ENCODE peak calls at places on chromosomes 2 and 18, in nine cellular contexts. Y is RWPE1; J is IMR-90; L is HL-60; N is neuronal stem cell; X is heart right ventricle; Z is brain microvascular endothelial cell; S is CD4-positive, alpha-beta T cell; Q is OCI-LY7. P is an unnamed sample.

GRCh38 chr18:63974991-63975390 is 5.1 kb downstream of the SERPINB8 start:
- DNase-seq in L (peak), S (peak), Y (no peak), Z (no peak), X (no peak), J (peak), N (no peak), Q (peak), P (no peak)

GRCh38 chr2:68319397-68320117 is at the start of gene CNRIP1:
- DNase-seq in Y (peak), N (peak), X (peak), J (peak), S (no peak), Q (no peak), Z (peak), L (no peak), P (peak)

GRCh38 chr2:220144411-220144810 is 517.0 kb downstream of the SLC4A3 start:
- DNase-seq in Q (no peak), S (no peak), L (no peak), Y (no peak), N (no peak), J (peak), X (no peak), Z (peak), P (no peak)

GRCh38 chr2:154623819-154624218 is 74.7 kb upstream of the KCNJ3 start:
- DNase-seq in Q (peak), N (peak), S (no peak), J (peak), Y (peak), L (peak), X (peak), Z (peak), P (no peak)

GRCh38 chr2:225998653-225999052 is 599.1 kb downstream of the NYAP2 start:
- DNase-seq in L (no peak), X (no peak), Y (no peak), J (peak), S (no peak), N (no peak), Q (no peak), Z (peak), P (no peak)

GRCh38 chr2:95272299-95272751 is 1.9 kb upstream of the PROM2 start:
- DNase-seq in S (no peak), Y (no peak), N (no peak), Z (no peak), J (no peak), X (peak), Q (no peak), L (no peak), P (no peak)

GRCh38 chr2:96108578-96109561 is 7.5 kb downstream of the ADRA2B start:
- DNase-seq in X (peak), Z (no peak), S (no peak), J (no peak), Y (no peak), Q (no peak), N (peak), L (no peak), P (no peak)

GRCh38 chr18:36297419-36298112 is at the start of gene FHOD3:
- DNase-seq in Y (peak), N (peak), Z (no peak), J (peak), S (no peak), L (no peak), X (peak), Q (no peak), P (no peak)

GRCh38 chr2:217399288-217399687 is 539.4 kb upstream of the TNP1 start:
- DNase-seq in L (no peak), Y (no peak), Z (peak), Q (no peak), S (no peak), N (no peak), X (no peak), J (peak), P (no peak)

GRCh38 chr2:5673861-5674240 is 18.3 kb upstream of the SOX11 start:
- DNase-seq in S (no peak), X (no peak), N (no peak), Y (no peak), Q (no peak), Z (peak), J (peak), L (no peak), P (no peak)

GRCh38 chr18:56563568-56563967 is 74.8 kb downstream of the TXNL1 start:
- DNase-seq in L (no peak), X (no peak), N (peak), J (no peak), Z (no peak), Y (no peak), Q (peak), S (no peak), P (no peak)

GRCh38 chr2:235518317-235519090 is 24.7 kb downstream of the AGAP1 start:
- DNase-seq in N (no peak), Q (no peak), X (no peak), L (no peak), S (no peak), J (no peak), Z (no peak), Y (peak), P (no peak)

GRCh38 chr2:222298311-222299150 is at the start of gene PAX3:
- DNase-seq in J (no peak), Z (no peak), X (no peak), N (no peak), L (no peak), Y (no peak), Q (no peak), S (no peak), P (no peak)

GRCh38 chr2:54212456-54212855 is 43.6 kb downstream of the TSPYL6 start:
- DNase-seq in X (no peak), Z (peak), Q (no peak), S (no peak), L (no peak), Y (peak), J (peak), N (no peak), P (no peak)

GRCh38 chr18:45760443-45761036 is 36.6 kb downstream of the SLC14A1 start:
- DNase-seq in Q (no peak), S (no peak), L (no peak), Z (no peak), Y (peak), J (peak), X (no peak), N (no peak), P (no peak)

GRCh38 chr18:51614967-51615571 is 417.6 kb upstream of the MEX3C start:
- DNase-seq in N (no peak), Z (no peak), S (no peak), J (no peak), L (no peak), Q (no peak), Y (peak), X (no peak), P (no peak)

GRCh38 chr18:45169610-45170009 is 445.7 kb upstream of the SLC14A2 start:
- DNase-seq in Q (no peak), Y (peak), X (no peak), Z (peak), L (no peak), N (no peak), S (no peak), J (peak), P (no peak)

GRCh38 chr18:46412831-46413371 is 244.1 kb downstream of the LOXHD1 start:
- DNase-seq in Z (no peak), J (no peak), S (no peak), X (peak), N (no peak), L (no peak), Q (no peak), Y (no peak), P (peak)

GRCh38 chr2:74501335-74502071 is 2.1 kb upstream of the LBX2 start:
- DNase-seq in S (no peak), N (no peak), Z (no peak), L (no peak), Y (no peak), J (no peak), X (no peak), Q (no peak), P (no peak)

GRCh38 chr2:172970660-172971059 is 105.0 kb upstream of the MAP3K20 start:
- DNase-seq in J (no peak), L (no peak), X (no peak), S (peak), N (no peak), Q (no peak), Y (no peak), Z (no peak), P (no peak)

GRCh38 chr2:120253021-120253882 is 600 bp downstream of the RALB start:
- DNase-seq in L (peak), S (peak), Y (peak), Z (peak), J (peak), X (peak), Q (peak), N (peak), P (peak)

GRCh38 chr2:3611136-3611535 is 16.2 kb downstream of the COLEC11 start:
- DNase-seq in L (no peak), X (no peak), Z (no peak), S (no peak), J (no peak), N (no peak), Y (no peak), Q (no peak), P (no peak)

GRCh38 chr2:55718165-55719008 is 24.7 kb upstream of the PNPT1 start:
- DNase-seq in Q (peak), X (peak), L (peak), J (peak), S (peak), Y (peak), N (peak), Z (peak), P (no peak)

GRCh38 chr2:217660423-217660822 is 342.4 kb downstream of the TNS1 start:
- DNase-seq in Y (no peak), L (no peak), J (no peak), S (no peak), X (no peak), Q (no peak), N (no peak), Z (no peak), P (no peak)

GRCh38 chr2:151498178-151498577 is 88.5 kb downstream of the RIF1 start:
- DNase-seq in Y (no peak), S (no peak), Q (no peak), L (no peak), N (no peak), J (no peak), Z (no peak), X (no peak), P (no peak)

GRCh38 chr2:174035117-174035516 is 69.9 kb upstream of the SP3 start:
- DNase-seq in L (no peak), Z (no peak), Q (no peak), X (no peak), Y (no peak), N (no peak), S (no peak), J (peak), P (no peak)

GRCh38 chr2:160429248-160430000 is 64.2 kb downstream of the RBMS1 start:
- DNase-seq in X (no peak), Q (peak), S (no peak), L (no peak), N (no peak), J (peak), Y (no peak), Z (no peak), P (no peak)

GRCh38 chr2:66679422-66679821 is 244.5 kb downstream of the MEIS1 start:
- DNase-seq in Z (no peak), X (no peak), Q (no peak), L (no peak), N (peak), Y (no peak), S (no peak), J (no peak), P (no peak)

GRCh38 chr18:23844991-23845680 is 155.9 kb downstream of the LAMA3 start:
- DNase-seq in Z (no peak), Q (no peak), Y (peak), L (no peak), S (no peak), X (no peak), N (no peak), J (no peak), P (no peak)

GRCh38 chr2:138205281-138205680 is 241.0 kb downstream of the HNMT start:
- DNase-seq in L (no peak), J (no peak), Z (no peak), N (no peak), Y (no peak), X (no peak), S (no peak), Q (no peak), P (no peak)

GRCh38 chr2:200042944-200043343 is 87.6 kb downstream of the MAIP1 start:
- DNase-seq in N (no peak), L (no peak), Q (no peak), Y (no peak), Z (peak), J (peak), X (no peak), S (no peak), P (no peak)

GRCh38 chr2:120132190-120132589 is 91.0 kb downstream of the TMEM185B start:
- DNase-seq in J (peak), N (no peak), Q (no peak), L (no peak), Z (peak), Y (no peak), X (no peak), S (no peak), P (no peak)

GRCh38 chr2:158491072-158491471 is 34.3 kb downstream of the PKP4 start:
- DNase-seq in N (no peak), X (no peak), Z (no peak), Q (no peak), S (no peak), Y (no peak), L (no peak), J (no peak), P (no peak)

GRCh38 chr2:64141711-64142405 is 2.4 kb downstream of the PELI1 start:
- DNase-seq in S (no peak), J (peak), L (no peak), N (no peak), Y (no peak), X (no peak), Q (peak), Z (peak), P (no peak)

GRCh38 chr2:64143154-64144056 is 815 bp downstream of the PELI1 start:
- DNase-seq in L (peak), S (peak), Y (peak), Z (peak), X (peak), J (peak), N (peak), Q (peak), P (no peak)

GRCh38 chr2:64144057-64145013 is at the start of gene PELI1:
- DNase-seq in Y (peak), J (peak), Q (peak), Z (peak), X (peak), S (peak), N (peak), L (peak), P (peak)

GRCh38 chr2:64140665-64141064 is 3.6 kb downstream of the PELI1 start:
- DNase-seq in S (no peak), L (no peak), Y (no peak), Z (no peak), N (no peak), J (no peak), X (no peak), Q (no peak), P (no peak)

DNA sequence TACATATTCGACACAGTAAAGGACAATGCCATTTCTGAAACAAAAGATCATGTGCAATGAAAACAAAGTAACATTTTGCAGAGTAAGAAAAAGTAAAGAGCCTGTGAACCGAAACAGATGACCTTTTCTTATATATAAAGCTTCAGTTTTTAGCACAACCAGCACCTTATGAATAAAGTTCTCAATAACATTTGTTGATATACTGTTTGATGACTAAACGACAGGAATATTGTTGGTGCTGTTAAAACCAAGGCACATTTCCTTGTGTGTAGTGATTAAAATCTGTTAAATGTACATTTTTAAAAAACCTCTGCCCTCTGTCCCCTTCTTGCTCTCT is 1.4 kb downstream of the PELI1 start:
- DNase-seq in Z (no peak), X (no peak), N (no peak), S (no peak), J (peak), Q (no peak), Y (no peak), L (no peak), P (no peak)
- H3K27ac ChIP-seq in Z (peak), X (peak), N (no peak), S (peak), J (no peak), Q (peak), Y (no peak), L (no peak), P (no peak)

GRCh38 chr2:46520108-46520507 is 40.7 kb downstream of the TMEM247 start:
- DNase-seq in L (no peak), Z (no peak), N (no peak), Y (no peak), S (no peak), J (no peak), Q (no peak), X (no peak), P (no peak)
- H3K27ac ChIP-seq in L (no peak), Z (no peak), N (no peak), Y (no peak), S (no peak), J (no peak), Q (no peak), X (peak), P (no peak)

GRCh38 chr2:241216211-241216761 is 27.8 kb downstream of the ANO7 start:
- DNase-seq in L (no peak), Q (no peak), N (no peak), S (no peak), X (no peak), Y (no peak), Z (no peak), J (no peak), P (no peak)
- H3K27ac ChIP-seq in L (no peak), Q (no peak), N (peak), S (no peak), X (no peak), Y (peak), Z (no peak), J (no peak), P (no peak)

DNA sequence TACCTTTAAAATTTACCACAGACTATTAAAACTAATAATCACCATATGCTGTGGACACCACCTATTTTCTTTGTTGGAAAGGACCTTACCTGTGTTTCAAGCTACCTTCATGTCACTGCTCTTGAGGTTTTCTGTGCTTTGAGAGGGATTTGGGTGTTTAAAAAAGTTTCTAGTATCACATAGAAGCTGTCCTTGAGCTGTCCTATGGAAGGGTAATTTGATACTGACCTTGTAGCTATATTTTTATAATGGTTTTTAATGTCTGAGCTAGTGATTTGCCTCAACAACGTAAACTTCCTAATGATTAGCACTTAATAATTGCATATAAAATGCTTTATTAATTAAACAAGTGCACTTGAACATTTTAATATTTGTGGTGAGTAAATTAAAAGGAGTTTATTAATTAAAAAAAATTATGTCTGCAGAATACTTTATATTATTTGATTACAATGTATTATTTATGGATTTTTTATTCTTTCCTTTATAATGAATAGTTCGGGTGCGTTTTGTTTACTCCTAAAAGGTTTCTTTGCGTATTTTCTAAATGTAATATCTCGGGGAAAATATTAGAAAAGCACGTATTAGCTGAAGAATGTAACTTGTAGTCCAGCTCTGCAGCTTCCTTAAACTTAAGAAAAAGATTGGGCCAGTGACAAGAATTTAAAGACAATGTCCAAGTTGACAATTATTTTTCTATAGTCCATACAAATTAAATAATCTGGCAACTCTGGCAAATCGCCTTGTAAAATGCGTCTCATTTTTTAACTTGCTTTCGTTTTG is 2.3 kb downstream of the HOXD8 start:
- DNase-seq in S (no peak), N (no peak), Z (no peak), L (no peak), Y (no peak), Q (no peak), J (no peak), X (no peak), P (no peak)
- H3K27ac ChIP-seq in S (no peak), N (no peak), Z (no peak), L (no peak), Y (no peak), Q (no peak), J (no peak), X (no peak), P (no peak)

GRCh38 chr2:50648031-50648430 is 383.9 kb downstream of the NRXN1 start:
- DNase-seq in Z (no peak), S (no peak), L (no peak), Q (no peak), J (no peak), X (no peak), N (no peak), Y (no peak), P (no peak)

GRCh38 chr2:50649626-50650397 is 382.1 kb downstream of the NRXN1 start:
- DNase-seq in J (peak), X (no peak), N (no peak), Q (no peak), Y (peak), S (no peak), L (no peak), Z (peak), P (no peak)

GRCh38 chr2:50645346-50645745 is 386.6 kb downstream of the NRXN1 start:
- DNase-seq in Y (no peak), S (no peak), X (no peak), Q (no peak), Z (no peak), L (no peak), J (no peak), N (no peak), P (no peak)

DNA sequence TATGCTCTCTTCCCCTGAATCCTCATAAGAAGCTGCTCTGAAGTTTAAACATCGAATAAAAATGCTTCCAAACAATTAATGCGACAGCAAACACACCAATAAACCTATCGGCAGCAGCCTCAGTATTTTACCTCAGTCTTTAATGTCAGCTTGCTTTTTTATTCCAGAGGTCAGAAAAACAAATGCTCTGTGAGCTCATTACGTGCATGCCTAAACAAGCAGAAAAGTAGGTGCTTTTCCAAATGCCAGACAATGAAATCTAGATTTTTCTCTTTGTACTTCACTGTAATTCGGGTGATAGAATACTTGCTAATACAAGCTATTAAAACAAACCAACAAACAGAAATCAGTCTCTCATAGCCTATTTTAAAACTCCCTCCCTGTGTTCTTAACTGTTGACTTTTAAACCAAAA is 381.5 kb downstream of the NRXN1 start:
- DNase-seq in Q (no peak), Y (no peak), S (no peak), J (no peak), X (no peak), Z (no peak), L (no peak), N (peak), P (no peak)
- H3K27ac ChIP-seq in Q (no peak), Y (no peak), S (no peak), J (no peak), X (no peak), Z (no peak), L (no peak), N (no peak), P (no peak)

P was measured in caudate nucleus.